ENCODE peak calls at places on chromosomes 12 and 14, in seven cellular contexts. D is aorta; N is stimulated activated CD4-positive, alpha-beta T cell treated with anti-CD3 and anti-CD28 coated beads, Interleukin-1b, Interleukin-23, amount 100 ng/mL, for 1 hour; B is non-pigmented ciliary epithelial cell; I is hippocampal formation; P is GM23338; W is NCI-H774. Q is an unnamed sample.
A peak's percentile ranks its signal among the peaks of the same experiment; 100 is the strongest.

GRCh38 chr12:52307836-52308806 is 13.1 kb downstream of the KRT83 start:
- DNase-seq in D (peak; percentile 79), N (no peak), B (no peak), I (peak; percentile 40), P (peak; percentile 89), W (peak; percentile 66), Q (no peak)

GRCh38 chr12:77124767-77125166 is 59.4 kb upstream of the E2F7 start:
- DNase-seq in D (no peak), N (no peak), B (no peak), I (no peak), P (no peak), W (no peak), Q (no peak)

GRCh38 chr14:90409209-90409730 is 12.4 kb downstream of the CALM1 start:
- DNase-seq in D (peak; percentile 89), N (no peak), B (peak; percentile 95), I (peak; percentile 25), P (no peak), W (no peak), Q (no peak)

GRCh38 chr12:70246580-70246979 is 3.3 kb downstream of the CNOT2 start:
- DNase-seq in D (no peak), N (no peak), B (no peak), I (no peak), P (no peak), W (no peak), Q (no peak)

GRCh38 chr14:93946104-93946503 is 19.0 kb downstream of the FAM181A start:
- DNase-seq in D (no peak), N (no peak), B (no peak), I (no peak), P (no peak), W (no peak), Q (no peak)

GRCh38 chr12:14239350-14239934 is 126.0 kb upstream of the ATF7IP start:
- DNase-seq in D (no peak), N (no peak), B (no peak), I (no peak), P (peak; percentile 67), W (no peak), Q (no peak)

GRCh38 chr12:70251226-70251625 is 8.0 kb downstream of the CNOT2 start:
- DNase-seq in D (no peak), N (no peak), B (no peak), I (no peak), P (peak; percentile 42), W (no peak), Q (no peak)

GRCh38 chr12:121811434-121812319 is 7.9 kb downstream of the SETD1B start:
- DNase-seq in D (peak; percentile 79), N (no peak), B (no peak), I (no peak), P (peak; percentile 92), W (peak; percentile 56), Q (peak; percentile 66)

GRCh38 chr12:128140551-128140950 is 126.4 kb upstream of the TMEM132C start:
- DNase-seq in D (no peak), N (no peak), B (no peak), I (no peak), P (no peak), W (no peak), Q (no peak)